ENCODE peak calls at places on chromosome 7, in eight cellular contexts. B is psoas muscle, V is WERI-Rb-1, W is hepatocyte, L is OCI-LY7, P is AG04450, E is vagina, Q is neural crest cell. O is an unnamed sample.
A peak's percentile ranks its signal among the peaks of the same experiment; 100 is the strongest.

GRCh38 chr7:3097734-3098133 is 54.1 kb upstream of the CARD11 start:
- DNase-seq in Q (no peak), W (no peak), B (no peak), E (no peak), P (no peak), V (no peak), L (no peak), O (no peak)

GRCh38 chr7:88095-88926 is 104.1 kb upstream of the FAM20C start:
- DNase-seq in Q (peak; percentile 22), L (no peak), E (no peak), W (peak; percentile 5), V (peak; percentile 76), P (no peak), B (no peak), O (peak; percentile 33)

GRCh38 chr7:2843711-2844152 is 376 bp downstream of the GNA12 start:
- DNase-seq in V (peak; percentile 25), P (no peak), B (peak; percentile 51), E (no peak), Q (peak; percentile 16), L (peak; percentile 50), W (peak; percentile 64), O (peak; percentile 45)

GRCh38 chr7:5296015-5296621 is 13.4 kb downstream of the SLC29A4 start:
- DNase-seq in B (no peak), P (no peak), L (no peak), E (no peak), V (no peak), W (no peak), Q (no peak), O (no peak)

GRCh38 chr7:150748402-150748801 is 11.2 kb downstream of the GIMAP5 start:
- DNase-seq in B (no peak), W (no peak), L (no peak), E (no peak), P (no peak), V (no peak), Q (no peak), O (no peak)

GRCh38 chr7:158112571-158113320 is 474.9 kb downstream of the PTPRN2 start:
- DNase-seq in B (no peak), V (no peak), Q (no peak), W (no peak), P (no peak), E (no peak), L (no peak), O (no peak)

GRCh38 chr7:41967156-41967555 is 264.3 kb upstream of the INHBA start:
- DNase-seq in L (no peak), E (no peak), B (no peak), Q (no peak), W (no peak), V (no peak), P (no peak), O (no peak)

GRCh38 chr7:65832281-65832680 is 40.6 kb upstream of the VKORC1L1 start:
- DNase-seq in V (no peak), Q (peak; percentile 4), L (no peak), P (no peak), W (peak; percentile 43), B (no peak), E (no peak), O (peak; percentile 33)

GRCh38 chr7:151936207-151936606 is 20.0 kb upstream of the GALNTL5 start:
- DNase-seq in B (no peak), E (no peak), P (no peak), L (peak; percentile 45), Q (no peak), V (no peak), W (no peak), O (no peak)

GRCh38 chr7:76071316-76072242 is 23.7 kb downstream of the MDH2 start:
- DNase-seq in L (no peak), V (peak; percentile 72), Q (no peak), P (no peak), B (no peak), E (no peak), W (peak; percentile 59), O (no peak)

GRCh38 chr7:76364198-76364584 is 5.4 kb upstream of the YWHAG start:
- DNase-seq in B (no peak), Q (no peak), P (no peak), E (no peak), L (no peak), V (no peak), W (no peak), O (no peak)

GRCh38 chr7:1033546-1034145 is 10.7 kb upstream of the GPR146 start:
- DNase-seq in L (no peak), W (no peak), P (no peak), B (no peak), V (no peak), Q (no peak), E (no peak), O (no peak)

GRCh38 chr7:19117081-19117869 is at the start of gene TWIST1:
- DNase-seq in W (peak; percentile 88), Q (peak; percentile 46), B (peak; percentile 60), P (peak; percentile 86), L (no peak), E (peak; percentile 90), V (peak; percentile 44), O (peak; percentile 51)

GRCh38 chr7:137577184-137577583 is 233.7 kb upstream of the PTN start:
- DNase-seq in Q (no peak), B (no peak), E (no peak), P (no peak), V (no peak), W (no peak), L (no peak), O (no peak)

GRCh38 chr7:36202347-36202896 is 49.4 kb downstream of the EEPD1 start:
- DNase-seq in V (no peak), L (no peak), W (no peak), B (no peak), E (no peak), Q (no peak), P (no peak), O (no peak)

GRCh38 chr7:22587322-22587721 is 87.3 kb upstream of the STEAP1B start:
- DNase-seq in E (no peak), P (no peak), Q (no peak), V (no peak), W (no peak), B (no peak), L (no peak), O (no peak)

GRCh38 chr7:149790146-149790548 is 16.8 kb upstream of the ZNF467 start:
- DNase-seq in E (no peak), Q (peak; percentile 70), P (no peak), B (no peak), L (no peak), W (peak; percentile 63), V (peak; percentile 73), O (peak; percentile 89)

GRCh38 chr7:79137942-79138341 is 315.5 kb downstream of the MAGI2 start:
- DNase-seq in Q (no peak), W (no peak), E (no peak), P (no peak), B (no peak), L (no peak), V (no peak), O (no peak)

GRCh38 chr7:128017460-128017859 is 13.8 kb downstream of the LRRC4 start:
- DNase-seq in P (no peak), L (no peak), V (no peak), Q (no peak), E (no peak), B (no peak), W (no peak), O (no peak)
- TF ChIP-seq CTCF in P (no peak), L (no peak), V (no peak), Q (no peak), E (no peak), B (no peak), W (no peak), O (no peak)

GRCh38 chr7:125551008-125551407 is 621.4 kb upstream of the POT1 start:
- DNase-seq in Q (no peak), P (no peak), L (no peak), B (no peak), W (no peak), E (no peak), V (no peak), O (no peak)

GRCh38 chr7:125547505-125547904 is 617.9 kb upstream of the POT1 start:
- DNase-seq in E (no peak), W (no peak), L (no peak), Q (no peak), B (no peak), P (no peak), V (no peak), O (no peak)
- TF ChIP-seq CTCF in E (no peak), W (no peak), L (no peak), Q (no peak), B (no peak), P (no peak), V (no peak), O (no peak)

DNA sequence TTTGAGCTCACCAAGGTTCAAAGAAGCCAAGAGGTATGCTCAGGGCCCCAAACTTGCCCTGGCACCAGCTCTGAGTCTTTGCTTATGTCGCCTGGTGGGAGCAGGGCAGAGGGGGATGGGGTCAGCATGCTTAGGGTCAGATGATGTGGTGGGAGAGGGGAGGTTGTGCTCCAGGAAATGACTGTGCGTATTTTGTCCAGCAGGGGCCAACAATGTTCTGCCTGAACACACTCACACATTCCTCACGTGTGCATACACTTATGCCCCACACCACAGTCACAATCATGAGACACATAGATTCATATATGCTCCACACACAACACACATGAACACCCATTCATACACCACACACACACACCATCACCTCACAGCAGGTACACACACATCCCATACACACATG is 4.4 kb upstream of the RAMP3 start:
- DNase-seq in Q (no peak), V (no peak), W (no peak), B (no peak), P (no peak), L (peak; percentile 30), E (no peak), O (no peak)
- TF ChIP-seq CTCF in Q (no peak), V (peak; percentile 44), W (no peak), B (no peak), P (peak; percentile 12), L (peak; percentile 57), E (no peak), O (no peak)

GRCh38 chr7:108104324-108104723 is 25.8 kb downstream of the LAMB4 start:
- DNase-seq in P (no peak), V (no peak), W (no peak), B (no peak), E (no peak), Q (no peak), L (no peak), O (no peak)

GRCh38 chr7:108099650-108100049 is 30.5 kb downstream of the LAMB4 start:
- DNase-seq in P (no peak), B (no peak), E (no peak), L (no peak), V (no peak), Q (no peak), W (no peak), O (no peak)

GRCh38 chr7:108101759-108102158 is 28.4 kb downstream of the LAMB4 start:
- DNase-seq in P (no peak), L (no peak), Q (no peak), B (no peak), V (no peak), W (no peak), E (no peak), O (no peak)

GRCh38 chr7:108103566-108104298 is 26.4 kb downstream of the LAMB4 start:
- DNase-seq in Q (no peak), E (no peak), B (no peak), W (peak; percentile 22), P (no peak), V (no peak), L (no peak), O (no peak)

DNA sequence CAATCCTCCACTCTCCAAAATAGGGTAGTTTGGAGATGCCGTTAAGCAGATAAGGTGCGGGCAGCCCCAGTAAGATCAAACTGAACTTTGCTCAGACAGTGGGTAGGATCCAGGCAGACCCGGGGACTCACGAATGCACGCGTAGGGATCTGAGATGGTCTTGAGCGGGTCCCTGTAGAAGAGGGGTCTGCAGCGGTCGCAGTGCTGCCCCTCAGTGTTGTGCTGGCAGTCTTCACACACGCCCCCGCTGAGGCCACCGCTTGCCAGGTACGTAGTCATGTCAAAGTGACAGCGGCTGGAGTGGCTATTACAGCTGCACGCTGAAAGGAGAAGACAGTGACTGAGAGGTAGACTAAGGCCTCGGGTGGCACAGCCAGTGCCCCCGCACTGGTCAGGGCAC is 27.2 kb downstream of the LAMB4 start:
- DNase-seq in P (no peak), W (no peak), Q (no peak), E (no peak), B (no peak), L (no peak), V (no peak), O (no peak)
- TF ChIP-seq CTCF in P (no peak), W (no peak), Q (no peak), E (no peak), B (no peak), L (no peak), V (no peak), O (no peak)

O was measured in endothelial cell.